ENCODE peak calls at places on chromosomes 11 and 22, in nine cellular contexts. One of them, this sample, is unnamed.
A peak's percentile ranks its signal among the peaks of the same experiment; 100 is the strongest.

GRCh38 chr22:25630446-25630845 is 66.0 kb downstream of the GRK3 start:
- DNase-seq in BE2C: no peak
- DNase-seq in mesendoderm: no peak
- DNase-seq in GM23338: peak; percentile 59
- DNase-seq in effector memory CD4-positive, alpha-beta T cell: no peak
- DNase-seq in neural progenitor cell: no peak
- DNase-seq in K562: no peak
- DNase-seq in pancreas: no peak
- DNase-seq in ovary: no peak
- DNase-seq in this sample: no peak

GRCh38 chr22:41436322-41437113 is 10.1 kb downstream of the TOB2 start:
- DNase-seq in BE2C: no peak
- DNase-seq in mesendoderm: no peak
- DNase-seq in GM23338: no peak
- DNase-seq in effector memory CD4-positive, alpha-beta T cell: no peak
- DNase-seq in neural progenitor cell: no peak
- DNase-seq in K562: peak; percentile 32
- DNase-seq in pancreas: no peak
- DNase-seq in ovary: no peak
- DNase-seq in this sample: no peak

GRCh38 chr11:85810871-85811611 is at the start of gene SYTL2:
- DNase-seq in BE2C: peak; percentile 70
- DNase-seq in mesendoderm: peak; percentile 83
- DNase-seq in GM23338: peak; percentile 86
- DNase-seq in effector memory CD4-positive, alpha-beta T cell: peak; percentile 67
- DNase-seq in neural progenitor cell: peak; percentile 92
- DNase-seq in K562: peak; percentile 85
- DNase-seq in pancreas: peak; percentile 85
- DNase-seq in ovary: peak; percentile 35
- DNase-seq in this sample: peak; percentile 77

GRCh38 chr11:61290905-61291690 is 4.0 kb downstream of the VWCE start:
- DNase-seq in BE2C: no peak
- DNase-seq in mesendoderm: peak; percentile 32
- DNase-seq in GM23338: peak; percentile 41
- DNase-seq in effector memory CD4-positive, alpha-beta T cell: no peak
- DNase-seq in neural progenitor cell: no peak
- DNase-seq in K562: no peak
- DNase-seq in pancreas: no peak
- DNase-seq in ovary: no peak
- DNase-seq in this sample: no peak

GRCh38 chr11:108927791-108928545 is 263.1 kb downstream of the DDX10 start:
- DNase-seq in BE2C: no peak
- DNase-seq in mesendoderm: peak; percentile 86
- DNase-seq in GM23338: no peak
- DNase-seq in effector memory CD4-positive, alpha-beta T cell: no peak
- DNase-seq in neural progenitor cell: no peak
- DNase-seq in K562: no peak
- DNase-seq in pancreas: no peak
- DNase-seq in ovary: no peak
- DNase-seq in this sample: no peak

GRCh38 chr11:19577849-19578619 is 134.6 kb upstream of the NAV2 start:
- DNase-seq in BE2C: no peak
- DNase-seq in mesendoderm: no peak
- DNase-seq in GM23338: no peak
- DNase-seq in effector memory CD4-positive, alpha-beta T cell: no peak
- DNase-seq in neural progenitor cell: no peak
- DNase-seq in K562: no peak
- DNase-seq in pancreas: no peak
- DNase-seq in ovary: peak; percentile 33
- DNase-seq in this sample: no peak

GRCh38 chr11:98728421-98728820 is 292.3 kb upstream of the CNTN5 start:
- DNase-seq in BE2C: no peak
- DNase-seq in mesendoderm: no peak
- DNase-seq in GM23338: no peak
- DNase-seq in effector memory CD4-positive, alpha-beta T cell: no peak
- DNase-seq in neural progenitor cell: no peak
- DNase-seq in K562: no peak
- DNase-seq in pancreas: no peak
- DNase-seq in ovary: no peak
- DNase-seq in this sample: no peak

GRCh38 chr11:79422866-79423265 is 18.0 kb downstream of the TENM4 start:
- DNase-seq in BE2C: no peak
- DNase-seq in mesendoderm: peak; percentile 62
- DNase-seq in GM23338: no peak
- DNase-seq in effector memory CD4-positive, alpha-beta T cell: no peak
- DNase-seq in neural progenitor cell: no peak
- DNase-seq in K562: no peak
- DNase-seq in pancreas: no peak
- DNase-seq in ovary: no peak
- DNase-seq in this sample: no peak

GRCh38 chr22:23767673-23768548 is at the start of gene CHCHD10:
- DNase-seq in BE2C: peak; percentile 94
- DNase-seq in mesendoderm: peak; percentile 92
- DNase-seq in GM23338: peak; percentile 90
- DNase-seq in effector memory CD4-positive, alpha-beta T cell: peak; percentile 62
- DNase-seq in neural progenitor cell: peak; percentile 94
- DNase-seq in K562: peak; percentile 83
- DNase-seq in pancreas: peak; percentile 93
- DNase-seq in ovary: peak; percentile 80
- DNase-seq in this sample: peak; percentile 81

GRCh38 chr11:118918128-118918685 is 7.5 kb downstream of the BCL9L start:
- DNase-seq in BE2C: peak; percentile 19
- DNase-seq in mesendoderm: peak; percentile 98
- DNase-seq in GM23338: peak; percentile 85
- DNase-seq in effector memory CD4-positive, alpha-beta T cell: no peak
- DNase-seq in neural progenitor cell: peak; percentile 71
- DNase-seq in K562: peak; percentile 71
- DNase-seq in pancreas: peak; percentile 85
- DNase-seq in ovary: peak; percentile 75
- DNase-seq in this sample: peak; percentile 76

GRCh38 chr22:25488244-25489020 is 76.0 kb upstream of the GRK3 start:
- DNase-seq in BE2C: peak; percentile 78
- DNase-seq in mesendoderm: no peak
- DNase-seq in GM23338: no peak
- DNase-seq in effector memory CD4-positive, alpha-beta T cell: no peak
- DNase-seq in neural progenitor cell: no peak
- DNase-seq in K562: no peak
- DNase-seq in pancreas: peak; percentile 89
- DNase-seq in ovary: peak; percentile 69
- DNase-seq in this sample: peak; percentile 62

GRCh38 chr22:45235101-45235777 is 5.5 kb downstream of the KIAA0930 start:
- DNase-seq in BE2C: no peak
- DNase-seq in mesendoderm: no peak
- DNase-seq in GM23338: no peak
- DNase-seq in effector memory CD4-positive, alpha-beta T cell: no peak
- DNase-seq in neural progenitor cell: no peak
- DNase-seq in K562: no peak
- DNase-seq in pancreas: no peak
- DNase-seq in ovary: no peak
- DNase-seq in this sample: no peak

GRCh38 chr11:134332189-134332631 is 422 bp downstream of the GLB1L2 start:
- DNase-seq in BE2C: peak; percentile 34
- DNase-seq in mesendoderm: peak; percentile 33
- DNase-seq in GM23338: peak; percentile 75
- DNase-seq in effector memory CD4-positive, alpha-beta T cell: peak; percentile 10
- DNase-seq in neural progenitor cell: peak; percentile 75
- DNase-seq in K562: peak; percentile 66
- DNase-seq in pancreas: no peak
- DNase-seq in ovary: peak; percentile 21
- DNase-seq in this sample: no peak

GRCh38 chr11:134999490-135000066 is 587.5 kb upstream of the B3GAT1 start:
- DNase-seq in BE2C: no peak
- DNase-seq in mesendoderm: peak; percentile 28
- DNase-seq in GM23338: peak; percentile 11
- DNase-seq in effector memory CD4-positive, alpha-beta T cell: no peak
- DNase-seq in neural progenitor cell: peak; percentile 68
- DNase-seq in K562: no peak
- DNase-seq in pancreas: no peak
- DNase-seq in ovary: no peak
- DNase-seq in this sample: no peak

GRCh38 chr11:3613998-3614741 is 27.6 kb downstream of the ART5 start:
- DNase-seq in BE2C: no peak
- DNase-seq in mesendoderm: peak; percentile 66
- DNase-seq in GM23338: no peak
- DNase-seq in effector memory CD4-positive, alpha-beta T cell: no peak
- DNase-seq in neural progenitor cell: no peak
- DNase-seq in K562: no peak
- DNase-seq in pancreas: no peak
- DNase-seq in ovary: no peak
- DNase-seq in this sample: peak; percentile 50

GRCh38 chr11:105611414-105611813 is 1.5 kb downstream of the GRIA4 start:
- DNase-seq in BE2C: no peak
- DNase-seq in mesendoderm: peak; percentile 4
- DNase-seq in GM23338: no peak
- DNase-seq in effector memory CD4-positive, alpha-beta T cell: no peak
- DNase-seq in neural progenitor cell: no peak
- DNase-seq in K562: no peak
- DNase-seq in pancreas: no peak
- DNase-seq in ovary: no peak
- DNase-seq in this sample: no peak

GRCh38 chr22:27801616-27802388 is at the start of gene MN1:
- DNase-seq in BE2C: no peak
- DNase-seq in mesendoderm: no peak
- DNase-seq in GM23338: peak; percentile 86
- DNase-seq in effector memory CD4-positive, alpha-beta T cell: peak; percentile 25
- DNase-seq in neural progenitor cell: peak; percentile 85
- DNase-seq in K562: no peak
- DNase-seq in pancreas: peak; percentile 75
- DNase-seq in ovary: peak; percentile 54
- DNase-seq in this sample: no peak

GRCh38 chr11:43689167-43689566 is 8.6 kb downstream of the HSD17B12 start:
- DNase-seq in BE2C: no peak
- DNase-seq in mesendoderm: no peak
- DNase-seq in GM23338: no peak
- DNase-seq in effector memory CD4-positive, alpha-beta T cell: no peak
- DNase-seq in neural progenitor cell: no peak
- DNase-seq in K562: peak; percentile 22
- DNase-seq in pancreas: no peak
- DNase-seq in ovary: no peak
- DNase-seq in this sample: no peak
- H3K4me1 ChIP-seq in BE2C: peaks cover 3% of the 10 kb centered on the region
- H3K4me1 ChIP-seq in mesendoderm: peaks cover 8% of the 10 kb centered on the region
- H3K4me1 ChIP-seq in GM23338: peaks cover 41% of the 10 kb centered on the region
- H3K4me1 ChIP-seq in effector memory CD4-positive, alpha-beta T cell: no peaks in the 10 kb centered on the region
- H3K4me1 ChIP-seq in neural progenitor cell: peaks cover 8% of the 10 kb centered on the region
- H3K4me1 ChIP-seq in K562: peaks cover 61% of the 10 kb centered on the region
- H3K4me1 ChIP-seq in pancreas: no peaks in the 10 kb centered on the region
- H3K4me1 ChIP-seq in ovary: peaks cover 2% of the 10 kb centered on the region
- H3K4me1 ChIP-seq in this sample: peaks cover 22% of the 10 kb centered on the region

DNA sequence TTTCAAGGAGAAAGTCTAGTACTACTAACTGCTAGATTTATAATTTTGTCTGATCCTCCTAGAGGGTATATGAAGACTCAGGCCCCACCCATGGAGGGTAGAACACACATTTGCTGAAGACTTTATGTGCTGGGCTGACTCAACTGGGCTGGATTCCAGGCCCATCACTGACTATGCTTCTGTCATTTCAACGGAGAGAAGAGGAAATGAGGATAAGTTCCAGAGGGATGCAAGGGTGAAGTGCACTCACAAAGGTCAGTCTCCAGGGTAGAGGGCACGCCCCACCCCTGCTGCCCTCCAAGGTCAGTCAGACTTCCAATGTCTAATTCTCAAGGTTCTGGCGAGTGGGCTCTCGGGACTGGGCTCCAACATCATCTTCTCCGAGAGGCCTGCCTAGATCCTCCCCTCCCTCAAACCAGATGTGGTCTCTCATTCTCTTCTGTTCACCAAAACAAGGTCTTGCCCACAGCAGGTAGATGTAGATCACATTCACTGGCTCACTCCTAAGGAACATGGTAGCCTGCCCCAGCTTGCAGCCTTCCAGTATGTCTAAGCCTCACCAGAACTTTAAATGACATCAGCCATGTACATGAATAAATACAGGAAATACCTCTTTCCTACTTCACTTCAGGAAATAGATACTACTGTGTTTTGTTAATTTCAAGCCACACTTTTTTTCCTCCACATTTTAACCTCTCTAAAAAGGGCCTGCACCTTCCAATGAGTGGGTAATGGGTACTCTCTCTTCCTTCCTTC is 7.3 kb upstream of the C11orf86 start:
- DNase-seq in BE2C: no peak
- DNase-seq in mesendoderm: no peak
- DNase-seq in GM23338: no peak
- DNase-seq in effector memory CD4-positive, alpha-beta T cell: no peak
- DNase-seq in neural progenitor cell: no peak
- DNase-seq in K562: no peak
- DNase-seq in pancreas: no peak
- DNase-seq in ovary: no peak
- DNase-seq in this sample: no peak
- H3K4me1 ChIP-seq in BE2C: no peaks in the 10 kb centered on the region
- H3K4me1 ChIP-seq in mesendoderm: no peaks in the 10 kb centered on the region
- H3K4me1 ChIP-seq in GM23338: no peaks in the 10 kb centered on the region
- H3K4me1 ChIP-seq in effector memory CD4-positive, alpha-beta T cell: no peaks in the 10 kb centered on the region
- H3K4me1 ChIP-seq in neural progenitor cell: no peaks in the 10 kb centered on the region
- H3K4me1 ChIP-seq in K562: peaks cover 18% of the 10 kb centered on the region
- H3K4me1 ChIP-seq in pancreas: no peaks in the 10 kb centered on the region
- H3K4me1 ChIP-seq in ovary: no peaks in the 10 kb centered on the region
- H3K4me1 ChIP-seq in this sample: peaks cover 10% of the 10 kb centered on the region

DNA sequence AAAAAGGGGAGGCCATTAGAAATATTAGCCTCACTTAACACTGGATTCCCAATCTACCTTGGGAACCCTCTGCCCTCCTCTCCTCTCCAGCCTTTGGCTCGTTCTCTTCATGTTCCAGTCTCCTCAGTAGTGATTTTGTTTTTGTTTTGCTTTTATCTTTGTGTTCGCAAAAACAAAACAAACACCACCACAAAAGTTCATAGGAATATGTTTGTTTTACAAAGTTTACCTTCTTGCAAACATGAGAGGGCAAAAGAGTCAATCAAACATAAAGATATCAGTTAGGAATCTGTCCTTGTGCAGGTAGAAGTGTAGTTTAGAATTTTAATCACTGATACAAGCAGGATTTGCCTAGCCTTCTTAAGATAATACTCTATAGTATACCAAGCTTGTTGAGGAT is 179.7 kb upstream of the GUCY1A2 start:
- DNase-seq in BE2C: no peak
- DNase-seq in mesendoderm: no peak
- DNase-seq in GM23338: no peak
- DNase-seq in effector memory CD4-positive, alpha-beta T cell: no peak
- DNase-seq in neural progenitor cell: no peak
- DNase-seq in K562: no peak
- DNase-seq in pancreas: no peak
- DNase-seq in ovary: no peak
- DNase-seq in this sample: no peak
- H3K4me1 ChIP-seq in BE2C: no peaks in the 10 kb centered on the region
- H3K4me1 ChIP-seq in mesendoderm: no peaks in the 10 kb centered on the region
- H3K4me1 ChIP-seq in GM23338: no peaks in the 10 kb centered on the region
- H3K4me1 ChIP-seq in effector memory CD4-positive, alpha-beta T cell: no peaks in the 10 kb centered on the region
- H3K4me1 ChIP-seq in neural progenitor cell: no peaks in the 10 kb centered on the region
- H3K4me1 ChIP-seq in K562: no peaks in the 10 kb centered on the region
- H3K4me1 ChIP-seq in pancreas: no peaks in the 10 kb centered on the region
- H3K4me1 ChIP-seq in ovary: no peaks in the 10 kb centered on the region
- H3K4me1 ChIP-seq in this sample: no peaks in the 10 kb centered on the region

DNA sequence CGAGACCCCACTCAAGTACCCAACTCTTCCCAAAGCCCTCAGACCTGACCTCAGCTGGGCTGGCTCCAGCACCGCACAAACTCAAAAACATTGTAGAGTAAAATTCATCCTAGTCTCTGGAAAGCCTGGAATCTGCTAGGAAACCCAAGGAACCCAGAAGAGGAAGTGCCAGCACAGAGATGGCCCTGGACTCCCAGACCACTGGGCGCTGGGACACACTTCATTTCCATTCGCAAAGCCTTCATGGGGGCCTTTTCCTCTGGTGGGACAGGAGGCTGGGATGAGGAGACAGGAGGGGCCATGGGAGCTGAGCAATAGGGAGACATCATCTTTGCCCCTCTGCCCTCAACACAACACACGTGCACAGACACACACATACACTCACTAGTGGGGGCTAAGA is 30.8 kb downstream of the ARRB1 start:
- DNase-seq in BE2C: no peak
- DNase-seq in mesendoderm: no peak
- DNase-seq in GM23338: no peak
- DNase-seq in effector memory CD4-positive, alpha-beta T cell: no peak
- DNase-seq in neural progenitor cell: no peak
- DNase-seq in K562: no peak
- DNase-seq in pancreas: peak; percentile 18
- DNase-seq in ovary: no peak
- DNase-seq in this sample: no peak
- H3K4me1 ChIP-seq in BE2C: peaks cover 14% of the 10 kb centered on the region
- H3K4me1 ChIP-seq in mesendoderm: peaks cover 18% of the 10 kb centered on the region
- H3K4me1 ChIP-seq in GM23338: peaks cover 8% of the 10 kb centered on the region
- H3K4me1 ChIP-seq in effector memory CD4-positive, alpha-beta T cell: no peaks in the 10 kb centered on the region
- H3K4me1 ChIP-seq in neural progenitor cell: no peaks in the 10 kb centered on the region
- H3K4me1 ChIP-seq in K562: peaks cover 6% of the 10 kb centered on the region
- H3K4me1 ChIP-seq in pancreas: peaks cover 51% of the 10 kb centered on the region
- H3K4me1 ChIP-seq in ovary: peaks cover 8% of the 10 kb centered on the region
- H3K4me1 ChIP-seq in this sample: peaks cover 38% of the 10 kb centered on the region

This sample was measured in lung.